ENCODE peak calls at places on chromosomes 13 and 19, in eight cellular contexts. A, U, I, V, L, S, X and Z are unnamed samples.

GRCh38 chr19:30253581-30253996 is 118.6 kb upstream of the ZNF536 start:
- DNase-seq in A (no peak), U (no peak), I (no peak), V (no peak), L (peak; percentile 73), S (no peak), X (no peak), Z (no peak)

GRCh38 chr13:79392882-79393563 is 13.0 kb downstream of the RBM26 start:
- DNase-seq in A (no peak), U (no peak), I (no peak), V (no peak), L (peak; percentile 39), S (peak; percentile 53), X (peak; percentile 66), Z (no peak)

GRCh38 chr19:610071-610800 is 20.6 kb downstream of the HCN2 start:
- DNase-seq in A (no peak), U (no peak), I (no peak), V (no peak), L (no peak), S (peak; percentile 43), X (peak; percentile 70), Z (no peak)

GRCh38 chr13:113369189-113369588 is 5.3 kb upstream of the GRTP1 start:
- DNase-seq in A (no peak), U (peak; percentile 53), I (no peak), V (no peak), L (no peak), S (no peak), X (no peak), Z (no peak)

GRCh38 chr19:51219307-51219706 is 5.6 kb upstream of the CD33 start:
- DNase-seq in A (no peak), U (no peak), I (no peak), V (no peak), L (no peak), S (no peak), X (peak; percentile 33), Z (no peak)

GRCh38 chr13:110757296-110757695 is 43.8 kb downstream of the ING1 start:
- DNase-seq in A (no peak), U (no peak), I (no peak), V (no peak), L (no peak), S (no peak), X (no peak), Z (no peak)

GRCh38 chr13:30312859-30313258 is 5.5 kb upstream of the KATNAL1 start:
- DNase-seq in A (no peak), U (no peak), I (no peak), V (no peak), L (peak; percentile 56), S (no peak), X (no peak), Z (no peak)

GRCh38 chr13:74061939-74062595 is 72.1 kb downstream of the KLF12 start:
- DNase-seq in A (no peak), U (no peak), I (no peak), V (no peak), L (peak; percentile 74), S (peak; percentile 47), X (peak; percentile 84), Z (peak; percentile 42)

GRCh38 chr19:4066682-4067395 is at the start of gene ZBTB7A:
- DNase-seq in A (peak; percentile 93), U (peak; percentile 94), I (no peak), V (peak; percentile 84), L (peak; percentile 72), S (peak; percentile 59), X (peak; percentile 84), Z (peak; percentile 80)

GRCh38 chr13:50241479-50241878 is 226.2 kb downstream of the KCNRG start:
- DNase-seq in A (no peak), U (no peak), I (no peak), V (no peak), L (no peak), S (peak; percentile 11), X (no peak), Z (no peak)

GRCh38 chr19:53812335-53812734 is 11.8 kb downstream of the NLRP12 start:
- DNase-seq in A (no peak), U (no peak), I (no peak), V (no peak), L (no peak), S (no peak), X (no peak), Z (no peak)
- TF ChIP-seq CTCF in A (no peak), U (no peak), I (no peak), V (no peak), L (peak; percentile 19), S (peak; percentile 15), X (no peak), Z (no peak)

GRCh38 chr19:42422576-42423461 is 4.4 kb downstream of the LIPE start:
- DNase-seq in A (no peak), U (peak; percentile 64), I (no peak), V (no peak), L (no peak), S (no peak), X (peak; percentile 73), Z (peak; percentile 64)

GRCh38 chr19:42426643-42427042 is 545 bp downstream of the LIPE start:
- DNase-seq in A (no peak), U (no peak), I (no peak), V (no peak), L (no peak), S (no peak), X (no peak), Z (no peak)

GRCh38 chr19:42424345-42424707 is 2.9 kb downstream of the LIPE start:
- DNase-seq in A (no peak), U (peak; percentile 56), I (no peak), V (no peak), L (no peak), S (no peak), X (no peak), Z (no peak)

GRCh38 chr19:42423462-42424344 is 3.5 kb downstream of the LIPE start:
- DNase-seq in A (peak; percentile 88), U (peak; percentile 88), I (peak; percentile 60), V (peak; percentile 85), L (peak; percentile 90), S (peak; percentile 94), X (peak; percentile 96), Z (peak; percentile 98)

DNA sequence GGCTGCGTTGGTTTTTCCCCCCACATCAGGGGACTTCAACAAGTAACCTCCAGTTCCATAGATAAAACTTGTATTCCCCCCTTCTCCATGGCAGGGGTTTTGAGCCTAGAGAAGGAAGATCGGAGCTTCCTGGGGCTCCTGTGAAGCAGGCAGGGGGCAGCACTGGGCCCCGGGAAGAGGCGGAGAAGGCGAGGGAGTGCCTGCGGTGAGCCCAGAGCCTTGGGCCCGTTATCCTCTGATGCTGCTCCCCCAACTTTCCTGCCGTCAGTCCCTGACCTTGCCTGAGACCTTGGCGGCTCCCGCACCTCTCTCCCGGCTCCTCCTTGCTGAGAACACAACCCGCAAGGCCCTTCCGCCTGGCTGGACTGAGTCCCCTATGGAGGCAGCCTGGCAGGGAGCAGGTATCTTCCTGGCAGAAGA is 2.5 kb downstream of the LIPE start:
- DNase-seq in A (no peak), U (peak; percentile 53), I (no peak), V (no peak), L (no peak), S (no peak), X (no peak), Z (no peak)
- TF ChIP-seq CTCF in A (no peak), U (no peak), I (no peak), V (no peak), L (no peak), S (no peak), X (no peak), Z (no peak)

GRCh38 chr19:33208904-33209843 is 15.0 kb downstream of the LRP3 start:
- DNase-seq in A (no peak), U (no peak), I (no peak), V (no peak), L (no peak), S (no peak), X (no peak), Z (no peak)
- TF ChIP-seq CTCF in A (no peak), U (no peak), I (no peak), V (no peak), L (no peak), S (no peak), X (no peak), Z (no peak)

GRCh38 chr19:13619203-13619632 is 112.9 kb upstream of the CACNA1A start:
- DNase-seq in A (no peak), U (no peak), I (no peak), V (no peak), L (peak; percentile 61), S (no peak), X (no peak), Z (no peak)

GRCh38 chr19:13615890-13616289 is 109.6 kb upstream of the CACNA1A start:
- DNase-seq in A (no peak), U (no peak), I (no peak), V (no peak), L (no peak), S (peak; percentile 41), X (no peak), Z (no peak)

GRCh38 chr19:13623686-13624405 is 117.6 kb upstream of the CACNA1A start:
- DNase-seq in A (no peak), U (no peak), I (no peak), V (no peak), L (no peak), S (no peak), X (no peak), Z (no peak)

GRCh38 chr19:13622727-13623126 is 116.4 kb upstream of the CACNA1A start:
- DNase-seq in A (no peak), U (no peak), I (no peak), V (no peak), L (no peak), S (no peak), X (no peak), Z (no peak)

GRCh38 chr19:13621413-13621812 is 115.1 kb upstream of the CACNA1A start:
- DNase-seq in A (no peak), U (no peak), I (no peak), V (no peak), L (peak; percentile 80), S (peak; percentile 95), X (peak; percentile 54), Z (no peak)
- TF ChIP-seq CTCF in A (no peak), U (no peak), I (no peak), V (no peak), L (no peak), S (peak; percentile 51), X (peak; percentile 14), Z (no peak)